ENCODE peak calls at places on chromosomes 7 and 10, in eight cellular contexts. One of them, this sample, is unnamed.

GRCh38 chr10:87915989-87916388 is 52.6 kb downstream of the PTEN start:
- DNase-seq in HCT116: no peak
- DNase-seq in kidney glomerular epithelial cell: no peak
- DNase-seq in SW 1271: no peak
- DNase-seq in retinal pigment epithelial cell: peak
- DNase-seq in naive thymus-derived CD8-positive, alpha-beta T cell: no peak
- DNase-seq in bronchial epithelial cell: peak
- DNase-seq in activated naive CD8-positive, alpha-beta T cell treated with anti-CD3 and anti-CD28 coated beads, Interleukin-2, amount 50 U/mL, for 24 hours: no peak
- DNase-seq in this sample: peak

GRCh38 chr7:137975768-137976167 is 26.1 kb downstream of the CREB3L2 start:
- DNase-seq in HCT116: no peak
- DNase-seq in kidney glomerular epithelial cell: no peak
- DNase-seq in SW 1271: no peak
- DNase-seq in retinal pigment epithelial cell: no peak
- DNase-seq in naive thymus-derived CD8-positive, alpha-beta T cell: no peak
- DNase-seq in bronchial epithelial cell: no peak
- DNase-seq in activated naive CD8-positive, alpha-beta T cell treated with anti-CD3 and anti-CD28 coated beads, Interleukin-2, amount 50 U/mL, for 24 hours: no peak
- DNase-seq in this sample: no peak

GRCh38 chr7:36567699-36568436 is 156.4 kb downstream of the AOAH start:
- DNase-seq in HCT116: no peak
- DNase-seq in kidney glomerular epithelial cell: no peak
- DNase-seq in SW 1271: no peak
- DNase-seq in retinal pigment epithelial cell: no peak
- DNase-seq in naive thymus-derived CD8-positive, alpha-beta T cell: no peak
- DNase-seq in bronchial epithelial cell: no peak
- DNase-seq in activated naive CD8-positive, alpha-beta T cell treated with anti-CD3 and anti-CD28 coated beads, Interleukin-2, amount 50 U/mL, for 24 hours: no peak
- DNase-seq in this sample: no peak

GRCh38 chr7:98815313-98815712 is 54.5 kb downstream of the TMEM130 start:
- DNase-seq in HCT116: no peak
- DNase-seq in kidney glomerular epithelial cell: no peak
- DNase-seq in SW 1271: no peak
- DNase-seq in retinal pigment epithelial cell: no peak
- DNase-seq in naive thymus-derived CD8-positive, alpha-beta T cell: no peak
- DNase-seq in bronchial epithelial cell: no peak
- DNase-seq in activated naive CD8-positive, alpha-beta T cell treated with anti-CD3 and anti-CD28 coated beads, Interleukin-2, amount 50 U/mL, for 24 hours: no peak
- DNase-seq in this sample: no peak

GRCh38 chr10:36057180-36057579 is 415.1 kb upstream of the FZD8 start:
- DNase-seq in HCT116: no peak
- DNase-seq in kidney glomerular epithelial cell: no peak
- DNase-seq in SW 1271: no peak
- DNase-seq in retinal pigment epithelial cell: no peak
- DNase-seq in naive thymus-derived CD8-positive, alpha-beta T cell: no peak
- DNase-seq in bronchial epithelial cell: no peak
- DNase-seq in activated naive CD8-positive, alpha-beta T cell treated with anti-CD3 and anti-CD28 coated beads, Interleukin-2, amount 50 U/mL, for 24 hours: no peak
- DNase-seq in this sample: peak

GRCh38 chr7:100351657-100352058 is 6.3 kb upstream of the PILRB start:
- DNase-seq in HCT116: no peak
- DNase-seq in kidney glomerular epithelial cell: no peak
- DNase-seq in SW 1271: no peak
- DNase-seq in retinal pigment epithelial cell: no peak
- DNase-seq in naive thymus-derived CD8-positive, alpha-beta T cell: no peak
- DNase-seq in bronchial epithelial cell: no peak
- DNase-seq in activated naive CD8-positive, alpha-beta T cell treated with anti-CD3 and anti-CD28 coated beads, Interleukin-2, amount 50 U/mL, for 24 hours: no peak
- DNase-seq in this sample: no peak

GRCh38 chr10:65024886-65025285 is 1503.7 kb downstream of the REEP3 start:
- DNase-seq in HCT116: no peak
- DNase-seq in kidney glomerular epithelial cell: no peak
- DNase-seq in SW 1271: no peak
- DNase-seq in retinal pigment epithelial cell: no peak
- DNase-seq in naive thymus-derived CD8-positive, alpha-beta T cell: no peak
- DNase-seq in bronchial epithelial cell: no peak
- DNase-seq in activated naive CD8-positive, alpha-beta T cell treated with anti-CD3 and anti-CD28 coated beads, Interleukin-2, amount 50 U/mL, for 24 hours: no peak
- DNase-seq in this sample: no peak

GRCh38 chr7:1742555-1743303 is 72.7 kb downstream of the ELFN1 start:
- DNase-seq in HCT116: no peak
- DNase-seq in kidney glomerular epithelial cell: no peak
- DNase-seq in SW 1271: no peak
- DNase-seq in retinal pigment epithelial cell: peak
- DNase-seq in naive thymus-derived CD8-positive, alpha-beta T cell: peak
- DNase-seq in bronchial epithelial cell: no peak
- DNase-seq in activated naive CD8-positive, alpha-beta T cell treated with anti-CD3 and anti-CD28 coated beads, Interleukin-2, amount 50 U/mL, for 24 hours: peak
- DNase-seq in this sample: no peak